ENCODE peak calls at places on chromosomes 5 and 9, in four cellular contexts. I is upper lobe of left lung, X is stomach, Z is sigmoid colon. F is an unnamed sample.

GRCh38 chr9:137276757-137277328 is 683 bp upstream of the TOR4A start:
- DNase-seq in X (peak), I (peak), Z (peak), F (no peak)

GRCh38 chr9:89743216-89743575 is 138.4 kb downstream of the GADD45G start:
- DNase-seq in X (no peak), I (no peak), Z (no peak), F (no peak)

GRCh38 chr5:7434937-7435336 is 39.0 kb downstream of the ADCY2 start:
- DNase-seq in Z (no peak), X (no peak), I (no peak), F (no peak)

GRCh38 chr5:177176175-177176704 is 42.7 kb downstream of the NSD1 start:
- DNase-seq in X (no peak), I (no peak), Z (no peak), F (no peak)

GRCh38 chr5:107661038-107661649 is 9.6 kb downstream of the EFNA5 start:
- DNase-seq in I (no peak), X (no peak), Z (no peak), F (no peak)

GRCh38 chr5:177370488-177371119 is 12.9 kb downstream of the RGS14 start:
- DNase-seq in X (peak), Z (peak), I (peak), F (no peak)

GRCh38 chr5:38046093-38046492 is 206.3 kb upstream of the GDNF start:
- DNase-seq in X (no peak), I (no peak), Z (no peak), F (no peak)

GRCh38 chr9:76560481-76560891 is 101.5 kb downstream of the GCNT1 start:
- DNase-seq in Z (no peak), X (no peak), I (no peak), F (no peak)

GRCh38 chr5:2303391-2304100 is 420.8 kb upstream of the IRX4 start:
- DNase-seq in X (no peak), I (no peak), Z (no peak), F (no peak)

GRCh38 chr5:9545301-9545958 is 445 bp downstream of the SEMA5A start:
- DNase-seq in X (no peak), Z (peak), I (peak), F (no peak)

GRCh38 chr9:129489838-129490582 is 130.9 kb downstream of the C9orf50 start:
- DNase-seq in X (no peak), I (no peak), Z (peak), F (no peak)

GRCh38 chr5:150428106-150428876 is 15.6 kb upstream of the CD74 start:
- DNase-seq in I (no peak), Z (peak), X (peak), F (no peak)

GRCh38 chr5:150422075-150422474 is 9.4 kb upstream of the CD74 start:
- DNase-seq in I (no peak), Z (no peak), X (no peak), F (no peak)

GRCh38 chr5:150419630-150420270 is 7.0 kb upstream of the CD74 start:
- DNase-seq in I (no peak), Z (no peak), X (no peak), F (no peak)

DNA sequence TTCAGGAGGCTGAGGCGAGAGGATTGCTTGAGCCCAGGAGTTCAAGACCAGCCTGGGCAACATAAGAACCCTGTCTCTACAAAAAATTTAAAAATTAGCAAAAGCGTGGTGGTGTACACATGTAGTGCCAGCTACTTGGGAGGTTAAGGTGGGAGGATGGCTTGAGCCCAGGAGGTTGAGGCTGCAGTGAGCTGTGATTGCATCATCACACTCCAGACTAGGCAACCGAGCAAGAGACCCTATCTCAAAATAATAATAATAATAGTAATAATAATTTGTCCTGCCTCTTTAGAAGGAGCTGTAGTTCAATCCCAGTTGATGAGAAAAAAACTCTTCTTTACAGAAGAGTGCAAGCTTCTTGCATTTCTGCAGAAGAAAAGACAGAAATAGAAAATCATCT is 10.0 kb upstream of the CD74 start:
- DNase-seq in I (no peak), Z (no peak), X (no peak), F (no peak)
- TF ChIP-seq EP300 in I (no peak), Z (no peak), X (no peak), F (no peak)

DNA sequence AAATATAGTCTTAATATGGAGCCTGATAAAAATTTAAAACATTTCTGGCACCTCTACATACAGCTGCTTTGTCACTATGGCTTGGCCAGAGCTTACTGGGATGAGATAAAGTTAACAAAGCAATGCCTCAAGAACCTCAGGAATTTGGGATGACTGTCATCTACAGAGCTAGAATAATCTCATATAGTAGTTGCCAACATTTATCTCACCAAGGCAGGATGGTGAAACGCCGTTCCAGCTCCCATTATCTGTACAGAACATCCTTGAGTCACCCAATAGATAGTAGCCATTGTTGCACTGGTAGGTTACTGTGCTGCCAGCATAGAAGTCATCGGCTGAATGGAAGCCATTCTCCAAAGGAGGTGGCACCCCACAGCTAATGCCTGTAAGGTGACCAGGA is 94.6 kb upstream of the TXNDC8 start:
- DNase-seq in X (no peak), I (no peak), Z (no peak), F (no peak)
- TF ChIP-seq EP300 in X (no peak), I (no peak), Z (no peak), F (no peak)

GRCh38 chr9:77714077-77714549 is 66.0 kb upstream of the GNA14 start:
- DNase-seq in X (no peak), Z (no peak), I (no peak), F (no peak)
- TF ChIP-seq EP300 in X (no peak), Z (no peak), I (no peak), F (no peak)

GRCh38 chr5:132670218-132670617 is 3.6 kb upstream of the IL4 start:
- DNase-seq in I (no peak), X (no peak), Z (no peak), F (no peak)
- TF ChIP-seq EP300 in I (no peak), X (no peak), Z (no peak), F (no peak)

GRCh38 chr9:113842086-113842485 is 34.0 kb upstream of the ZNF618 start:
- DNase-seq in Z (no peak), I (no peak), X (no peak), F (no peak)

DNA sequence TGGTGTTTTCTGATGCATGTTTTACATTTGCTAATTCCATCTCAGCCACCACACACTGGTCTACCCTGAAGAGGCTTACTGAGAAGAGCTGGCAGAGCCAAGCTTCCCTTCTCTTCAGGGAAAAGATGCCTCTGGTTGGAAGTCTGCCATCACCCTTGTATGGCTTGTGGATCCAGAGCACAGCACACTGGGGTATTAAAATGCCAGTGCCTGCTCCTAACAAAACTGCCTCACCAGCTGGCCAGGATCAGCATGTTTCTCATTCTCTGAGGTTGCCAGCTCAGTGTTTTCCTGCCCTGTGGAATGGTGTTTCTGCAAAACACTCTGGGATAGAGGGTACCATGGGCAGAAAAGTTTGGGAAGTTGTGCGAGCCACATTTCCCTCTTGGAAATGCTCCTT is 31.6 kb upstream of the ZNF618 start:
- DNase-seq in Z (no peak), I (no peak), X (no peak), F (no peak)
- TF ChIP-seq EP300 in Z (no peak), I (no peak), X (no peak), F (no peak)

DNA sequence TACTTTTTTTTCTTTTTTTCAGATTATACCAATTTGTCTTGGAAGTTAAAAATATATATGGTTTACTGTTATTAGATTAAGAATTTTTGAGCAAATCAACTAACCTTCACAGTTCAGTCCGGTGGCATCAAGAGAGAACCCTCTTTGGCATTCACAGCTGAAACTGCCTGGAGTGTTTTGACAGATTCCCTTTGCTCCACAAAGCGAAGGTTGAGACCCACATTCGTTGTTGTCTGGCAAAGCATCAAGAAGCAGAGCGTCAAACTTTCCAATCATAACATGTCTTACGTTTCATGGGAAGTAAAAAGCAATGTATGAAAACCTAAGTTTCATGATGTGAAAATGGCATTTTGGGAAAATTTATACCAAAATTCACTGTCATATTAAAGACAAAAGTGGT is 190.2 kb downstream of the SLC12A2 start:
- DNase-seq in Z (no peak), I (no peak), X (no peak), F (no peak)
- TF ChIP-seq EP300 in Z (no peak), I (no peak), X (no peak), F (no peak)

GRCh38 chr9:128043467-128043868 is 23.7 kb downstream of the NAIF1 start:
- DNase-seq in Z (no peak), I (no peak), X (no peak), F (no peak)
- TF ChIP-seq EP300 in Z (no peak), I (no peak), X (no peak), F (no peak)

GRCh38 chr5:73729329-73729728 is 103.3 kb downstream of the ARHGEF28 start:
- DNase-seq in Z (no peak), X (no peak), I (no peak), F (no peak)
- TF ChIP-seq EP300 in Z (no peak), X (no peak), I (no peak), F (no peak)

DNA sequence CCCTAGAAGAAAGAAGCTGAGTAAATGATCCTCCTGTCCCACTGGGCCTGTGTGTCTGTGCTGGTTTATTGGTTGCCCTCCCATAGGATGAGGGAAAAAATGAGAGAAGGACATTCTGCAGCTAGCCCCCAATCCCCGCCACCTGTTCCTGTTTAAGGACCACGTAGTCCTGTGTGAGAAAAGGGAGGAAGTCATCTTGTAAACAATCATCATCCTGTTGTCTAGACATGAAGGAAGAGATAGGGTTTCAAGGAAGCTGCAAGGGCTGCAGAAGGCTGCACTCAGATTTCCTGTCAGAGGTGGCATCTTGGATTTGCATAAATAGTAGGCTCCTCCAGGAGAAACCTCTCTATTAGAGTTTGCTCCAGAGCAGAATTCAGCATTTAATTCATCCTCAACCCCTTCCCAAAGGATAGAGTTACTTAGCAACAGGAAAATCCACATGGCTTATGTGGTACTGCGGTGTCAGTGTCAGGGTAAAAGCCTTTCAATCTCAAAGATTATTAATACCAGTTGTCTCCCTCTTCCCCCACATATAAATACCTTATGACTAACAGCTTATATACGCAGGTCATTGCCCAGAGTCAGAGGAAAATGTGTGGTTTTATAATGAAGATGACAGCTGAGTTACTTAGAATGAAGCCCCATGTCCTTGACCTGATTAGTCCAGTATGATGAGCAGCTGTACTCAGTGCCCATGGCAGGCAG is 4.6 kb upstream of the DNAJC18 start:
- DNase-seq in X (no peak), I (no peak), Z (peak), F (no peak)
- TF ChIP-seq EP300 in X (no peak), I (no peak), Z (no peak), F (no peak)